ENCODE peak calls at places on chromosomes 13 and 19, in six cellular contexts. A, F, Z, W, M and G are unnamed samples.

GRCh38 chr13:114108894-114109293 is 23.5 kb downstream of the RASA3 start:
- DNase-seq in W (peak; percentile 44), F (no peak), Z (peak; percentile 46), M (no peak), A (no peak), G (peak; percentile 17)

GRCh38 chr19:40530091-40530901 is 46.4 kb upstream of the SHKBP1 start:
- DNase-seq in A (no peak), F (no peak), M (peak; percentile 32), Z (peak; percentile 63), W (no peak), G (peak; percentile 86)

GRCh38 chr13:30810261-30810701 is 74.9 kb downstream of the ALOX5AP start:
- DNase-seq in A (no peak), F (no peak), M (no peak), Z (no peak), W (no peak), G (no peak)

GRCh38 chr19:43809762-43810696 is 7.8 kb upstream of the LYPD5 start:
- DNase-seq in Z (no peak), A (peak; percentile 72), M (no peak), W (no peak), F (peak; percentile 82), G (no peak)

GRCh38 chr13:105925496-105925895 is 610.0 kb downstream of the EFNB2 start:
- DNase-seq in F (peak; percentile 30), W (no peak), M (no peak), Z (no peak), A (peak; percentile 81), G (no peak)

GRCh38 chr19:38231918-38232317 is 7.9 kb upstream of the DPF1 start:
- DNase-seq in M (no peak), F (no peak), A (no peak), W (no peak), Z (no peak), G (no peak)

GRCh38 chr19:46950526-46951235 is 69.0 kb upstream of the NPAS1 start:
- DNase-seq in F (no peak), W (no peak), M (no peak), A (no peak), Z (no peak), G (no peak)

GRCh38 chr19:13861392-13861713 is 15.6 kb upstream of the NANOS3 start:
- DNase-seq in Z (no peak), A (peak; percentile 27), M (no peak), W (peak; percentile 54), F (no peak), G (no peak)

GRCh38 chr13:52127783-52128702 is 830 bp downstream of the NEK5 start:
- DNase-seq in W (no peak), A (peak; percentile 65), M (peak; percentile 16), Z (no peak), F (peak; percentile 61), G (peak; percentile 59)

GRCh38 chr13:33075996-33076395 is 59.8 kb downstream of the KL start:
- DNase-seq in A (no peak), M (no peak), Z (no peak), W (no peak), F (no peak), G (no peak)

GRCh38 chr19:2984196-2984490 is 6.8 kb downstream of the TLE6 start:
- DNase-seq in A (no peak), Z (no peak), W (no peak), F (no peak), M (no peak), G (no peak)

GRCh38 chr19:55777528-55777927 is 8.6 kb downstream of the RFPL4AL1 start:
- DNase-seq in M (no peak), Z (no peak), W (no peak), A (no peak), F (no peak), G (no peak)

DNA sequence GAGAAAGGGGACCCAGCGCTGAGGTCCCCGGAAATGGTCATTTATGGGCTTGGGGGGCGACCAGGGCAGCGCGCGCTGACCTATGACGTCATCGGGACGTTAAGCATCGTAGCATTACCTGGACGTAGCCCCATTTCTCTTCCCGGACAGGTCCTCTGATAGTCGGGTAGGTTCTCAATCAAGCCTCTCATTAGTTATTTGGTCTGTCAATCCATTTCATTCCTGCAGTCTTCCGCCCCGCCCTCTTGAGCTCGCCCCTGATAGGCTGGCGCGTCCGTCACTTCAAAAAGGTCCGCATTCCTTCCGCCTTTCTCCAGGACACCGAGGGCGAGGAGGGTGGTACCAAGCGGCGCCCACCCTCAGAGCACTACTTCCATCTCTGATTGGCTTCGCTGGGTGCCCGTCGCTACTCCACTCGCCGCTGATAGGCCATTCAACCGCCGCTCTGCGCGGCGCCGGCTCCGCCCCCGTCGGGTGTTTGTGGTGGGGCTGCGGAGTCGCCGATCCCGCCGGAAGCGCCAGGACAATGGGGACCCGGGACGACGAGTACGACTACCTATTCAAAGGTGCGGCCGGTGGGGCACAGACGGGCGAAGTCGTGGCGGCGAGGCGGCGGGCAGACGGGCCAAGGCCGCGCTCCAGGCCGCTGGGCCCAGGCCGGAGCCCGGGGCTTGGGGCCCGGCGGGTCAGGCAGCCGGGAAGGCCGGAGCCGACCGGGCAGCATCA is at the start of gene RAB11B:
- DNase-seq in F (peak; percentile 100), A (peak; percentile 100), Z (peak; percentile 99), W (peak; percentile 99), M (peak; percentile 99), G (peak; percentile 98)
- H3K4me1 ChIP-seq in F (peaks cover 59% of the 10 kb centered on the region), A (no peaks in the 10 kb centered on the region), Z (peaks cover 59% of the 10 kb centered on the region), W (peaks cover 45% of the 10 kb centered on the region), M (peaks cover 42% of the 10 kb centered on the region), G (peaks cover 66% of the 10 kb centered on the region)

DNA sequence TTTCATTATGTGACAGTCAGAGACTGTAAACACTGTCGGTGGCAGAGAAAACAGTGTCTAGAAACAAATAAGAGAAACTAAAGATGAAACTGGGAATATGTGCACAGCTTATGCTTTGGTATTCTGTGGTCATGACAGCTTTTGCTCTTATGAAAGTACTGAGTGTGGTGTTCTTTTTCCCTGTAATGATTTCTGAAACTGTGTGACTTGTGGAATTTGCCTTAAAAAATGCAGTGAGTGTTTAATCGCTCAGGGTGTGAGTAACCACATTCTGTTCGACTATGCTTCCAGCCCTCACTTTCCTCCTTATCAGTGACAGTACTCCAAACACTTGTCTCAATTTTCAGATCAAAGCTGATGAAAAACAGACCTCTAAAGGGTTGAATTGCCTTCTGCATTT is 66.9 kb upstream of the DIAPH3 start:
- DNase-seq in W (no peak), M (no peak), A (peak; percentile 62), F (no peak), Z (no peak), G (no peak)
- H3K4me3 ChIP-seq in W (no peak overlapping the region), M (no peak overlapping the region), A (no peak overlapping the region), F (no peak overlapping the region), Z (no peak overlapping the region), G (no peak overlapping the region)

DNA sequence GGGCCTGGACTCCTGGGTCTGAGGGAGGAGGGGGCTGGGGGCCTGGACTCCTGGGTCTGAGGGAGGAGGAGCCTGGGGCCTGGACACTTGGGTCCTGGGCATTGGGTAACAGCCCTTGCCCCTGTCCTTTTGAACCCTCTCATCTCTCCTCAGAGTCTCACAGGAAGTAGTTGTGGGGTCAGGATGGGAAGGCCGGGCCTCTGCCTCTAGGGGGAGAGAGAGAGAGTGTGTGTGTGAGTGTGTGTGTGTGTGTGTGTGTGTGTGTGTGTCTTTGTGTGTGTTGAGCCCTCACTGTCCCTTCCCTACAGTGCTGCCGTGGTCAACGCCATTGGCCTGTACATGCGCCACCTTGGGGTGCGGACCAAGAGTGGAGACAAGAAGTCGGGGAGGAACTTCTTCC is 10.9 kb downstream of the ARHGEF1 start:
- DNase-seq in F (peak; percentile 87), A (peak; percentile 34), M (no peak), Z (no peak), W (no peak), G (no peak)
- TF ChIP-seq CTCF in F (no peak), A (peak; percentile 3), M (no peak), Z (no peak), W (no peak), G (no peak)

GRCh38 chr13:41061914-41062837 is 867 bp downstream of the WBP4 start:
- DNase-seq in M (no peak), Z (no peak), A (peak; percentile 36), F (no peak), W (no peak), G (no peak)

GRCh38 chr13:41059466-41059865 is 1.8 kb upstream of the WBP4 start:
- DNase-seq in F (no peak), W (no peak), A (no peak), M (no peak), Z (no peak), G (no peak)

GRCh38 chr13:41059896-41060722 is 1.2 kb upstream of the WBP4 start:
- DNase-seq in A (peak; percentile 93), M (peak; percentile 88), Z (peak; percentile 94), F (peak; percentile 91), W (peak; percentile 96), G (peak; percentile 90)

GRCh38 chr13:41060723-41061074 is 610 bp upstream of the WBP4 start:
- DNase-seq in Z (peak; percentile 90), W (peak; percentile 90), M (peak; percentile 82), A (peak; percentile 90), F (peak; percentile 83), G (peak; percentile 80)

DNA sequence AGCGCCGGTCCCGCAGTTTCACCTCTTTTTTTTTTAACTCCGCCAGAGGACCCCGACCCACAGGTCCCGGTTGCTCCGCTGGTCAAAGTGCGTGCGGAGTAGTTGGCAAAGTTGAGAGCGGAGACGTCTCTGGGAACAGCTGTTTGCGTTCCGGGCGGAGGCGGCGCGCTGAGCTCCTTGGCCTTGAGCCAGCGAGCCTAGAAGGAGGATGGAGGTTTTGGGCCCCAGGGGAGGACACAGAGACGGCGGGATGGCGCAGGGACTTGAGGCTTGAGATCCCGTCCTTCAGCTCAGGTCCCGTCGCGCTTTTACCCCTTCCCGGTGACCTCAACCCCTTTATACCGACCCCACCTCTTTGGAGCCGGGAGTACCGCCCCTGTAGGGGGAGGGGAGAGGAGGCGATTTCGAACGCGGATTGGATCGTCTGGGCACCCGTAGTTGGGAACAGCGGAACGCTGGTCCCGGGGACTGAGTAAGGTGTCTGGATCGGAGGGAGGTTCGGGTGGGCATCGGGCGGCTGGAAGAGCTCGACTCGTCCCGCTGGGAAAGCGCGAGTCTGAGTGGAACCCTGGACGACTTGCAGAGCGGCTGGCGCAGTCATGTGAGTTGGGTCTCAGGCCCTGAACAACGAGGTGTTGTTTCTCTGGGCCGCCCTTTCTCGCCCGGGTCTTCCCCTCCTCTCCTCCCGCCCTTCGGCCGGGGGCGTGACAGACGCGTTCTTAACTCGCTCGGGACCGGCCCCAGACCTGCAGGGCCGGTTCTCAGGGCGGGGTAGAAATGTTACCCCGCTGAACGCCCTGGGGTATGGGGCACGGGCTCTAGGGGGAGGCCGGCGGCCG is at the start of gene WBP4:
- DNase-seq in W (peak; percentile 97), F (peak; percentile 95), Z (peak; percentile 97), M (peak; percentile 94), A (peak; percentile 96), G (peak; percentile 95)
- H3K4me1 ChIP-seq in W (peaks cover 64% of the 10 kb centered on the region), F (peaks cover 35% of the 10 kb centered on the region), Z (peaks cover 43% of the 10 kb centered on the region), M (peaks cover 42% of the 10 kb centered on the region), A (peaks cover 16% of the 10 kb centered on the region), G (peaks cover 46% of the 10 kb centered on the region)

GRCh38 chr13:75554981-75555380 is 5.4 kb downstream of the UCHL3 start:
- DNase-seq in M (no peak), F (no peak), Z (no peak), W (no peak), A (no peak), G (no peak)

GRCh38 chr13:75558130-75558840 is 8.7 kb downstream of the UCHL3 start:
- DNase-seq in W (no peak), Z (no peak), A (no peak), F (no peak), M (no peak), G (no peak)

GRCh38 chr13:75555836-75556235 is 6.2 kb downstream of the UCHL3 start:
- DNase-seq in A (no peak), W (no peak), Z (no peak), M (no peak), F (no peak), G (no peak)

DNA sequence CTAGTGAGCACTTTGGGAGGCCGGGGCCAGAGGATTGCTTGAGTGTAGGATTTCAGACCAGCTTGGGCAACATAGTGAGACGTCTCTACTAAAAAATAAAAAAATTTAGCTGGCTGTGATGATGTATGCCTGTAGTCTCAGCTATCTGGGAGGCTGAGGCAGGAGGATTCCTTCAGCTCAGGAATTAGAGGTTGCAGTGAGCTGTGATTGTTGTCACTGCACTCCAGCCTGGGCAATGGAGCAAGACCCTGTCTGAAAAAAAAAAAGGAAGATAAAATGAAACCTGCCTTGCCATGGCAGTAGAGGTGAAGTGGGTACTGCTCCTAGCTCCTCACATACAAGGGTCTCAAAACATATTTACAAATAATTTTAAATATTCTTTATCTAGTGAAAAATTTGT is 7.4 kb downstream of the UCHL3 start:
- DNase-seq in F (no peak), A (no peak), W (no peak), Z (no peak), M (no peak), G (no peak)
- H3K4me3 ChIP-seq in F (no peak overlapping the region), A (no peak overlapping the region), W (no peak overlapping the region), Z (no peak overlapping the region), M (no peak overlapping the region), G (no peak overlapping the region)